ENCODE peak calls at places on chromosomes 5 and 9, in six cellular contexts. G is activated naive CD4-positive, alpha-beta T cell treated with anti-CD3 and anti-CD28 coated beads for 36 hours; W is Kasumi-1; P is H4; J is NCI-H524; D is midbrain. T is an unnamed sample.

GRCh38 chr9:128412120-128412790 is 8.4 kb upstream of the CERCAM start:
- DNase-seq in G (peak), W (peak), P (no peak), J (peak), D (peak), T (no peak)

GRCh38 chr9:135577256-135577655 is 15.7 kb downstream of the PAEP start:
- DNase-seq in G (no peak), W (no peak), P (no peak), J (no peak), D (no peak), T (no peak)

GRCh38 chr9:119861801-119862200 is 492.6 kb upstream of the BRINP1 start:
- DNase-seq in G (no peak), W (no peak), P (no peak), J (no peak), D (no peak), T (no peak)

GRCh38 chr9:33506626-33507370 is 17.3 kb upstream of the ANKRD18B start:
- DNase-seq in G (peak), W (no peak), P (peak), J (no peak), D (no peak), T (no peak)

GRCh38 chr9:124800306-124801259 is 23.6 kb downstream of the OLFML2A start:
- DNase-seq in G (no peak), W (no peak), P (no peak), J (no peak), D (no peak), T (peak)

GRCh38 chr5:123874600-123875201 is 362.7 kb downstream of the CSNK1G3 start:
- DNase-seq in G (no peak), W (no peak), P (peak), J (no peak), D (peak), T (peak)

GRCh38 chr9:15306068-15306756 is 804 bp downstream of the TTC39B start:
- DNase-seq in G (peak), W (no peak), P (peak), J (peak), D (peak), T (peak)

GRCh38 chr5:149273950-149274349 is 2.3 kb downstream of the AFAP1L1 start:
- DNase-seq in G (no peak), W (no peak), P (no peak), J (no peak), D (no peak), T (no peak)

GRCh38 chr9:88388203-88388885 is at the start of gene SPIN1:
- DNase-seq in G (peak), W (peak), P (peak), J (no peak), D (peak), T (peak)

GRCh38 chr9:92291577-92291976 is 1.9 kb downstream of the IARS1 start:
- DNase-seq in G (no peak), W (no peak), P (no peak), J (no peak), D (no peak), T (no peak)

GRCh38 chr9:123620258-123620657 is 264.3 kb downstream of the CRB2 start:
- DNase-seq in G (no peak), W (no peak), P (no peak), J (no peak), D (no peak), T (no peak)

GRCh38 chr9:71490810-71491209 is 277.5 kb downstream of the CEMIP2 start:
- DNase-seq in G (peak), W (peak), P (no peak), J (no peak), D (no peak), T (no peak)

GRCh38 chr5:146744358-146744757 is 134.2 kb downstream of the PPP2R2B start:
- DNase-seq in G (no peak), W (no peak), P (no peak), J (no peak), D (peak), T (no peak)

GRCh38 chr9:98837516-98837915 is 30.0 kb downstream of the GALNT12 start:
- DNase-seq in G (no peak), W (no peak), P (no peak), J (no peak), D (no peak), T (no peak)

GRCh38 chr5:177116631-177117373 is 16.8 kb upstream of the NSD1 start:
- DNase-seq in G (peak), W (no peak), P (no peak), J (no peak), D (peak), T (peak)

GRCh38 chr9:7668541-7668940 is 131.0 kb downstream of the DMAC1 start:
- DNase-seq in G (no peak), W (no peak), P (no peak), J (no peak), D (no peak), T (no peak)

GRCh38 chr9:115978739-115979138 is 174.9 kb upstream of the PAPPA start:
- DNase-seq in G (no peak), W (no peak), P (no peak), J (no peak), D (no peak), T (no peak)

GRCh38 chr9:70525553-70525952 is 111.1 kb upstream of the KLF9 start:
- DNase-seq in G (no peak), W (peak), P (no peak), J (no peak), D (no peak), T (no peak)

GRCh38 chr9:108001219-108001618 is 511.6 kb upstream of the KLF4 start:
- DNase-seq in G (no peak), W (no peak), P (no peak), J (no peak), D (no peak), T (no peak)

GRCh38 chr5:56876325-56876724 is 33.1 kb upstream of the SETD9 start:
- DNase-seq in G (no peak), W (no peak), P (no peak), J (no peak), D (no peak), T (no peak)

GRCh38 chr9:86947146-86948081 is at the start of gene GAS1:
- DNase-seq in G (peak), W (peak), P (peak), J (peak), D (peak), T (peak)

GRCh38 chr5:179866241-179867078 is 7.8 kb upstream of the MRNIP start:
- DNase-seq in G (peak), W (no peak), P (no peak), J (no peak), D (no peak), T (peak)

GRCh38 chr5:40367260-40367659 is 312.5 kb upstream of the PTGER4 start:
- DNase-seq in G (peak), W (no peak), P (no peak), J (no peak), D (no peak), T (no peak)

GRCh38 chr9:15501179-15501578 is 9.6 kb downstream of the PSIP1 start:
- DNase-seq in G (no peak), W (no peak), P (no peak), J (no peak), D (no peak), T (no peak)

GRCh38 chr5:129361441-129362025 is 98.6 kb upstream of the ADAMTS19 start:
- DNase-seq in G (no peak), W (peak), P (peak), J (no peak), D (no peak), T (no peak)

GRCh38 chr5:165328856-165329255 is 1823.4 kb downstream of the MAT2B start:
- DNase-seq in G (no peak), W (no peak), P (no peak), J (no peak), D (no peak), T (no peak)

T was measured in cerebellum.